ENCODE peak calls at places on chromosomes 6 and 20, in eight cellular contexts. I, W, T, R, O, M, B and U are unnamed samples.

GRCh38 chr6:36290668-36291620 is 21.1 kb downstream of the PNPLA1 start:
- DNase-seq in I (no peak), W (no peak), T (no peak), R (peak), O (peak), M (no peak), B (no peak), U (peak)

GRCh38 chr20:51531141-51531710 is 11.3 kb downstream of the NFATC2 start:
- DNase-seq in I (no peak), W (peak), T (peak), R (peak), O (peak), M (no peak), B (no peak), U (peak)

GRCh38 chr20:46991850-46992639 is 97.4 kb downstream of the EYA2 start:
- DNase-seq in I (no peak), W (no peak), T (no peak), R (no peak), O (no peak), M (no peak), B (no peak), U (no peak)

GRCh38 chr20:41770427-41770826 is 152.2 kb upstream of the CHD6 start:
- DNase-seq in I (no peak), W (no peak), T (no peak), R (no peak), O (no peak), M (no peak), B (no peak), U (no peak)

GRCh38 chr20:21099653-21100589 is 6.2 kb downstream of the LINC00237 start:
- DNase-seq in I (no peak), W (peak), T (peak), R (no peak), O (no peak), M (peak), B (peak), U (no peak)

GRCh38 chr6:119541132-119541905 is 191.8 kb upstream of the MAN1A1 start:
- DNase-seq in I (no peak), W (peak), T (no peak), R (peak), O (peak), M (no peak), B (no peak), U (peak)

GRCh38 chr6:10792101-10792500 is 44.5 kb downstream of the TMEM14B start:
- DNase-seq in I (no peak), W (no peak), T (no peak), R (no peak), O (no peak), M (no peak), B (no peak), U (no peak)

GRCh38 chr6:12957321-12958051 is 240.9 kb downstream of the PHACTR1 start:
- DNase-seq in I (no peak), W (peak), T (no peak), R (peak), O (peak), M (peak), B (no peak), U (peak)

GRCh38 chr6:8065519-8065911 is 1.3 kb upstream of the BLOC1S5 start:
- DNase-seq in I (no peak), W (no peak), T (peak), R (peak), O (no peak), M (no peak), B (no peak), U (no peak)

GRCh38 chr6:138454976-138455706 is 44.2 kb downstream of the NHSL1 start:
- DNase-seq in I (no peak), W (no peak), T (peak), R (peak), O (peak), M (no peak), B (peak), U (no peak)

GRCh38 chr20:52826321-52826720 is 145.8 kb upstream of the TSHZ2 start:
- DNase-seq in I (no peak), W (no peak), T (no peak), R (no peak), O (no peak), M (no peak), B (no peak), U (no peak)

GRCh38 chr6:127381384-127381783 is 38.0 kb upstream of the ECHDC1 start:
- DNase-seq in I (no peak), W (no peak), T (no peak), R (no peak), O (no peak), M (no peak), B (no peak), U (no peak)

GRCh38 chr20:4227085-4227821 is 211.9 kb upstream of the RNF24 start:
- DNase-seq in I (no peak), W (peak), T (no peak), R (peak), O (peak), M (no peak), B (peak), U (peak)

GRCh38 chr20:61886721-61887658 is 178.7 kb downstream of the TAF4 start:
- DNase-seq in I (no peak), W (peak), T (no peak), R (peak), O (peak), M (peak), B (peak), U (peak)

GRCh38 chr6:36752886-36753506 is 55.4 kb downstream of the RAB44 start:
- DNase-seq in I (no peak), W (no peak), T (peak), R (no peak), O (no peak), M (no peak), B (no peak), U (no peak)

GRCh38 chr6:71290611-71291010 is 2.0 kb downstream of the OGFRL1 start:
- DNase-seq in I (no peak), W (no peak), T (no peak), R (no peak), O (no peak), M (no peak), B (no peak), U (no peak)

GRCh38 chr6:11197175-11197535 is 35.3 kb downstream of the NEDD9 start:
- DNase-seq in I (no peak), W (peak), T (no peak), R (no peak), O (peak), M (no peak), B (peak), U (peak)

GRCh38 chr6:152575621-152576150 is 61.5 kb downstream of the SYNE1 start:
- DNase-seq in I (no peak), W (peak), T (no peak), R (peak), O (peak), M (no peak), B (no peak), U (peak)

GRCh38 chr20:26135325-26136110 is 438.9 kb upstream of the ZNF337 start:
- DNase-seq in I (no peak), W (no peak), T (no peak), R (no peak), O (no peak), M (no peak), B (no peak), U (no peak)

GRCh38 chr6:157898169-157898568 is 75.1 kb downstream of the SNX9 start:
- DNase-seq in I (no peak), W (no peak), T (no peak), R (no peak), O (peak), M (no peak), B (no peak), U (no peak)

GRCh38 chr6:4778086-4778485 is 1.9 kb downstream of the CDYL start:
- DNase-seq in I (no peak), W (no peak), T (peak), R (peak), O (no peak), M (no peak), B (no peak), U (no peak)

GRCh38 chr6:81995548-81996289 is 243.2 kb upstream of the TENT5A start:
- DNase-seq in I (no peak), W (peak), T (no peak), R (peak), O (peak), M (no peak), B (no peak), U (no peak)

GRCh38 chr6:164962805-164963204 is 346.6 kb downstream of the C6orf118 start:
- DNase-seq in I (no peak), W (no peak), T (no peak), R (no peak), O (no peak), M (no peak), B (no peak), U (no peak)

GRCh38 chr20:32521780-32522524 is 63.2 kb downstream of the NOL4L start:
- DNase-seq in I (no peak), W (peak), T (peak), R (peak), O (peak), M (peak), B (peak), U (peak)

GRCh38 chr6:2986722-2987196 is 12.9 kb upstream of the NQO2 start:
- DNase-seq in I (no peak), W (peak), T (no peak), R (peak), O (peak), M (no peak), B (no peak), U (peak)

GRCh38 chr6:147515327-147515726 is 6.8 kb downstream of the SAMD5 start:
- DNase-seq in I (no peak), W (no peak), T (no peak), R (no peak), O (no peak), M (no peak), B (no peak), U (no peak)

GRCh38 chr6:160837146-160837545 is 135.1 kb downstream of the PLG start:
- DNase-seq in I (no peak), W (peak), T (no peak), R (no peak), O (no peak), M (no peak), B (no peak), U (no peak)